ENCODE peak calls at places on chromosomes 11 and 22, in five cellular contexts. W is NCI-H774; Q is posterior vena cava; L is stimulated activated CD8-positive, alpha-beta memory T cell treated with anti-CD3 and anti-CD28 coated beads, Interleukin-15, amount 100 ng/mL, for 1 hour; Y is tibial nerve. E is an unnamed sample.

GRCh38 chr11:81345609-81346008 is 1388.1 kb downstream of the FAM181B start:
- DNase-seq in W (no peak), Q (no peak), L (no peak), Y (no peak), E (no peak)

GRCh38 chr22:21446128-21446826 is 20.9 kb upstream of the TMEM191C start:
- DNase-seq in W (no peak), Q (peak), L (no peak), Y (no peak), E (peak)

GRCh38 chr11:1826552-1827094 is 8.2 kb upstream of the SYT8 start:
- DNase-seq in W (no peak), Q (peak), L (no peak), Y (no peak), E (peak)

GRCh38 chr11:71207563-71207962 is 44.8 kb downstream of the SHANK2 start:
- DNase-seq in W (no peak), Q (peak), L (no peak), Y (no peak), E (peak)

GRCh38 chr11:76838422-76839068 is 22.2 kb upstream of the ACER3 start:
- DNase-seq in W (no peak), Q (no peak), L (no peak), Y (no peak), E (no peak)

GRCh38 chr22:49983148-49984042 is 22.8 kb downstream of the PIM3 start:
- DNase-seq in W (no peak), Q (peak), L (no peak), Y (no peak), E (peak)

GRCh38 chr11:798093-798713 is at the start of gene SLC25A22:
- DNase-seq in W (peak), Q (peak), L (peak), Y (peak), E (peak)

GRCh38 chr22:46047226-46047625 is 70.3 kb upstream of the WNT7B start:
- DNase-seq in W (no peak), Q (peak), L (no peak), Y (no peak), E (peak)

GRCh38 chr11:21604564-21604963 is 588.3 kb upstream of the ANO5 start:
- DNase-seq in W (no peak), Q (no peak), L (no peak), Y (no peak), E (no peak)